ENCODE peak calls at places on chromosomes 16 and 17, in ten cellular contexts. One of them, this sample, is unnamed. For H3K4me1, the result is how much of the 10 kb centered on the place peaks cover.

GRCh38 chr16:1310832-1311200 is 1.4 kb downstream of the UBE2I start:
- DNase-seq in ovary: no peak
- DNase-seq in left ventricle myocardium inferior: no peak
- DNase-seq in thoracic aorta: no peak
- DNase-seq in breast epithelium: no peak
- DNase-seq in heart left ventricle: no peak
- DNase-seq in pancreas: no peak
- DNase-seq in hepatocyte: peak
- DNase-seq in CD8-positive, alpha-beta T cell: no peak
- DNase-seq in IMR-90: no peak
- DNase-seq in this sample: no peak

GRCh38 chr16:68374251-68374805 is 63.5 kb downstream of the PRMT7 start:
- DNase-seq in ovary: no peak
- DNase-seq in left ventricle myocardium inferior: no peak
- DNase-seq in thoracic aorta: no peak
- DNase-seq in breast epithelium: no peak
- DNase-seq in heart left ventricle: no peak
- DNase-seq in pancreas: no peak
- DNase-seq in hepatocyte: peak
- DNase-seq in CD8-positive, alpha-beta T cell: no peak
- DNase-seq in IMR-90: no peak
- DNase-seq in this sample: no peak

GRCh38 chr16:79628501-79628975 is 28.0 kb upstream of the MAF start:
- DNase-seq in ovary: no peak
- DNase-seq in left ventricle myocardium inferior: no peak
- DNase-seq in thoracic aorta: no peak
- DNase-seq in breast epithelium: no peak
- DNase-seq in heart left ventricle: no peak
- DNase-seq in pancreas: no peak
- DNase-seq in hepatocyte: no peak
- DNase-seq in CD8-positive, alpha-beta T cell: peak
- DNase-seq in IMR-90: peak
- DNase-seq in this sample: no peak

GRCh38 chr17:57481901-57482300 is 225.6 kb downstream of the MSI2 start:
- DNase-seq in ovary: no peak
- DNase-seq in left ventricle myocardium inferior: no peak
- DNase-seq in thoracic aorta: no peak
- DNase-seq in breast epithelium: no peak
- DNase-seq in heart left ventricle: no peak
- DNase-seq in pancreas: no peak
- DNase-seq in hepatocyte: peak
- DNase-seq in CD8-positive, alpha-beta T cell: no peak
- DNase-seq in IMR-90: peak
- DNase-seq in this sample: no peak

GRCh38 chr17:4086041-4086483 is 56.8 kb downstream of the ZZEF1 start:
- DNase-seq in ovary: no peak
- DNase-seq in left ventricle myocardium inferior: no peak
- DNase-seq in thoracic aorta: no peak
- DNase-seq in breast epithelium: no peak
- DNase-seq in heart left ventricle: no peak
- DNase-seq in pancreas: no peak
- DNase-seq in hepatocyte: no peak
- DNase-seq in CD8-positive, alpha-beta T cell: no peak
- DNase-seq in IMR-90: no peak
- DNase-seq in this sample: no peak

GRCh38 chr16:27776556-27776955 is 226.6 kb downstream of the KATNIP start:
- DNase-seq in ovary: no peak
- DNase-seq in left ventricle myocardium inferior: no peak
- DNase-seq in thoracic aorta: no peak
- DNase-seq in breast epithelium: no peak
- DNase-seq in heart left ventricle: no peak
- DNase-seq in pancreas: no peak
- DNase-seq in hepatocyte: no peak
- DNase-seq in CD8-positive, alpha-beta T cell: no peak
- DNase-seq in IMR-90: no peak
- DNase-seq in this sample: no peak

GRCh38 chr17:6061290-6061689 is 8.9 kb upstream of the WSCD1 start:
- DNase-seq in ovary: no peak
- DNase-seq in left ventricle myocardium inferior: no peak
- DNase-seq in thoracic aorta: peak
- DNase-seq in breast epithelium: no peak
- DNase-seq in heart left ventricle: no peak
- DNase-seq in pancreas: no peak
- DNase-seq in hepatocyte: peak
- DNase-seq in CD8-positive, alpha-beta T cell: no peak
- DNase-seq in IMR-90: peak
- DNase-seq in this sample: no peak

GRCh38 chr17:49646391-49647255 is 31.3 kb downstream of the SPOP start:
- DNase-seq in ovary: no peak
- DNase-seq in left ventricle myocardium inferior: no peak
- DNase-seq in thoracic aorta: no peak
- DNase-seq in breast epithelium: no peak
- DNase-seq in heart left ventricle: no peak
- DNase-seq in pancreas: no peak
- DNase-seq in hepatocyte: peak
- DNase-seq in CD8-positive, alpha-beta T cell: no peak
- DNase-seq in IMR-90: peak
- DNase-seq in this sample: peak

GRCh38 chr16:14249291-14250032 is 178.3 kb downstream of the MRTFB start:
- DNase-seq in ovary: peak
- DNase-seq in left ventricle myocardium inferior: no peak
- DNase-seq in thoracic aorta: no peak
- DNase-seq in breast epithelium: no peak
- DNase-seq in heart left ventricle: no peak
- DNase-seq in pancreas: peak
- DNase-seq in hepatocyte: peak
- DNase-seq in CD8-positive, alpha-beta T cell: peak
- DNase-seq in IMR-90: peak
- DNase-seq in this sample: no peak

GRCh38 chr17:78599419-78599818 is 22.2 kb upstream of the DNAH17 start:
- DNase-seq in ovary: no peak
- DNase-seq in left ventricle myocardium inferior: no peak
- DNase-seq in thoracic aorta: no peak
- DNase-seq in breast epithelium: no peak
- DNase-seq in heart left ventricle: no peak
- DNase-seq in pancreas: no peak
- DNase-seq in hepatocyte: no peak
- DNase-seq in CD8-positive, alpha-beta T cell: no peak
- DNase-seq in IMR-90: peak
- DNase-seq in this sample: no peak

GRCh38 chr17:1022278-1023024 is 25.5 kb downstream of the TIMM22 start:
- DNase-seq in ovary: no peak
- DNase-seq in left ventricle myocardium inferior: peak
- DNase-seq in thoracic aorta: no peak
- DNase-seq in breast epithelium: no peak
- DNase-seq in heart left ventricle: peak
- DNase-seq in pancreas: no peak
- DNase-seq in hepatocyte: no peak
- DNase-seq in CD8-positive, alpha-beta T cell: no peak
- DNase-seq in IMR-90: no peak
- DNase-seq in this sample: no peak

GRCh38 chr16:27222499-27223225 is 19.3 kb downstream of the KDM8 start:
- DNase-seq in ovary: peak
- DNase-seq in left ventricle myocardium inferior: peak
- DNase-seq in thoracic aorta: no peak
- DNase-seq in breast epithelium: no peak
- DNase-seq in heart left ventricle: peak
- DNase-seq in pancreas: peak
- DNase-seq in hepatocyte: no peak
- DNase-seq in CD8-positive, alpha-beta T cell: no peak
- DNase-seq in IMR-90: peak
- DNase-seq in this sample: no peak

GRCh38 chr17:73182616-73183310 is 10.1 kb upstream of the COG1 start:
- DNase-seq in ovary: no peak
- DNase-seq in left ventricle myocardium inferior: no peak
- DNase-seq in thoracic aorta: no peak
- DNase-seq in breast epithelium: no peak
- DNase-seq in heart left ventricle: no peak
- DNase-seq in pancreas: no peak
- DNase-seq in hepatocyte: no peak
- DNase-seq in CD8-positive, alpha-beta T cell: no peak
- DNase-seq in IMR-90: no peak
- DNase-seq in this sample: no peak

GRCh38 chr17:49775546-49776260 is 11.8 kb upstream of the FAM117A start:
- DNase-seq in ovary: no peak
- DNase-seq in left ventricle myocardium inferior: no peak
- DNase-seq in thoracic aorta: no peak
- DNase-seq in breast epithelium: no peak
- DNase-seq in heart left ventricle: no peak
- DNase-seq in pancreas: no peak
- DNase-seq in hepatocyte: no peak
- DNase-seq in CD8-positive, alpha-beta T cell: no peak
- DNase-seq in IMR-90: no peak
- DNase-seq in this sample: no peak

GRCh38 chr17:6755281-6755680 is 565 bp upstream of the XAF1 start:
- DNase-seq in ovary: peak
- DNase-seq in left ventricle myocardium inferior: peak
- DNase-seq in thoracic aorta: no peak
- DNase-seq in breast epithelium: no peak
- DNase-seq in heart left ventricle: peak
- DNase-seq in pancreas: no peak
- DNase-seq in hepatocyte: peak
- DNase-seq in CD8-positive, alpha-beta T cell: no peak
- DNase-seq in IMR-90: no peak
- DNase-seq in this sample: no peak

GRCh38 chr16:1745181-1745899 is 26.0 kb downstream of the NME3 start:
- DNase-seq in ovary: no peak
- DNase-seq in left ventricle myocardium inferior: no peak
- DNase-seq in thoracic aorta: no peak
- DNase-seq in breast epithelium: peak
- DNase-seq in heart left ventricle: no peak
- DNase-seq in pancreas: no peak
- DNase-seq in hepatocyte: no peak
- DNase-seq in CD8-positive, alpha-beta T cell: no peak
- DNase-seq in IMR-90: peak
- DNase-seq in this sample: no peak

GRCh38 chr17:29045734-29046133 is 2.8 kb downstream of the PIPOX start:
- DNase-seq in ovary: no peak
- DNase-seq in left ventricle myocardium inferior: no peak
- DNase-seq in thoracic aorta: no peak
- DNase-seq in breast epithelium: no peak
- DNase-seq in heart left ventricle: no peak
- DNase-seq in pancreas: no peak
- DNase-seq in hepatocyte: peak
- DNase-seq in CD8-positive, alpha-beta T cell: no peak
- DNase-seq in IMR-90: no peak
- DNase-seq in this sample: no peak
- H3K4me1 ChIP-seq in ovary: under half
- H3K4me1 ChIP-seq in left ventricle myocardium inferior: under half
- H3K4me1 ChIP-seq in thoracic aorta: under half
- H3K4me1 ChIP-seq in breast epithelium: under half
- H3K4me1 ChIP-seq in heart left ventricle: under half
- H3K4me1 ChIP-seq in pancreas: under half
- H3K4me1 ChIP-seq in hepatocyte: under half
- H3K4me1 ChIP-seq in CD8-positive, alpha-beta T cell: under half
- H3K4me1 ChIP-seq in IMR-90: under half
- H3K4me1 ChIP-seq in this sample: under half

GRCh38 chr17:79806863-79807720 is 10.2 kb upstream of the CBX8 start:
- DNase-seq in ovary: no peak
- DNase-seq in left ventricle myocardium inferior: no peak
- DNase-seq in thoracic aorta: no peak
- DNase-seq in breast epithelium: no peak
- DNase-seq in heart left ventricle: no peak
- DNase-seq in pancreas: no peak
- DNase-seq in hepatocyte: no peak
- DNase-seq in CD8-positive, alpha-beta T cell: no peak
- DNase-seq in IMR-90: no peak
- DNase-seq in this sample: no peak
- TF ChIP-seq CTCF in ovary: no peak
- TF ChIP-seq CTCF in left ventricle myocardium inferior: no peak
- TF ChIP-seq CTCF in thoracic aorta: no peak
- TF ChIP-seq CTCF in breast epithelium: no peak
- TF ChIP-seq CTCF in heart left ventricle: no peak
- TF ChIP-seq CTCF in pancreas: no peak
- TF ChIP-seq CTCF in hepatocyte: no peak
- TF ChIP-seq CTCF in CD8-positive, alpha-beta T cell: no peak
- TF ChIP-seq CTCF in IMR-90: no peak
- TF ChIP-seq CTCF in this sample: no peak

GRCh38 chr17:38982858-38983746 is 15.9 kb upstream of the FBXO47 start:
- DNase-seq in ovary: peak
- DNase-seq in left ventricle myocardium inferior: no peak
- DNase-seq in thoracic aorta: no peak
- DNase-seq in breast epithelium: no peak
- DNase-seq in heart left ventricle: peak
- DNase-seq in pancreas: peak
- DNase-seq in hepatocyte: peak
- DNase-seq in CD8-positive, alpha-beta T cell: peak
- DNase-seq in IMR-90: peak
- DNase-seq in this sample: no peak

GRCh38 chr17:38978180-38978579 is 11.0 kb upstream of the FBXO47 start:
- DNase-seq in ovary: no peak
- DNase-seq in left ventricle myocardium inferior: no peak
- DNase-seq in thoracic aorta: no peak
- DNase-seq in breast epithelium: no peak
- DNase-seq in heart left ventricle: no peak
- DNase-seq in pancreas: no peak
- DNase-seq in hepatocyte: no peak
- DNase-seq in CD8-positive, alpha-beta T cell: no peak
- DNase-seq in IMR-90: no peak
- DNase-seq in this sample: no peak

GRCh38 chr17:38980455-38981217 is 13.4 kb upstream of the FBXO47 start:
- DNase-seq in ovary: no peak
- DNase-seq in left ventricle myocardium inferior: no peak
- DNase-seq in thoracic aorta: no peak
- DNase-seq in breast epithelium: no peak
- DNase-seq in heart left ventricle: no peak
- DNase-seq in pancreas: no peak
- DNase-seq in hepatocyte: peak
- DNase-seq in CD8-positive, alpha-beta T cell: no peak
- DNase-seq in IMR-90: peak
- DNase-seq in this sample: no peak

GRCh38 chr17:38981640-38982039 is 14.4 kb upstream of the FBXO47 start:
- DNase-seq in ovary: no peak
- DNase-seq in left ventricle myocardium inferior: no peak
- DNase-seq in thoracic aorta: no peak
- DNase-seq in breast epithelium: no peak
- DNase-seq in heart left ventricle: no peak
- DNase-seq in pancreas: no peak
- DNase-seq in hepatocyte: no peak
- DNase-seq in CD8-positive, alpha-beta T cell: no peak
- DNase-seq in IMR-90: peak
- DNase-seq in this sample: no peak
- H3K27ac ChIP-seq in ovary: no peak
- H3K27ac ChIP-seq in left ventricle myocardium inferior: peak
- H3K27ac ChIP-seq in thoracic aorta: peak
- H3K27ac ChIP-seq in breast epithelium: no peak
- H3K27ac ChIP-seq in heart left ventricle: peak
- H3K27ac ChIP-seq in pancreas: no peak
- H3K27ac ChIP-seq in hepatocyte: no peak
- H3K27ac ChIP-seq in CD8-positive, alpha-beta T cell: no peak
- H3K27ac ChIP-seq in IMR-90: peak
- H3K27ac ChIP-seq in this sample: no peak

DNA sequence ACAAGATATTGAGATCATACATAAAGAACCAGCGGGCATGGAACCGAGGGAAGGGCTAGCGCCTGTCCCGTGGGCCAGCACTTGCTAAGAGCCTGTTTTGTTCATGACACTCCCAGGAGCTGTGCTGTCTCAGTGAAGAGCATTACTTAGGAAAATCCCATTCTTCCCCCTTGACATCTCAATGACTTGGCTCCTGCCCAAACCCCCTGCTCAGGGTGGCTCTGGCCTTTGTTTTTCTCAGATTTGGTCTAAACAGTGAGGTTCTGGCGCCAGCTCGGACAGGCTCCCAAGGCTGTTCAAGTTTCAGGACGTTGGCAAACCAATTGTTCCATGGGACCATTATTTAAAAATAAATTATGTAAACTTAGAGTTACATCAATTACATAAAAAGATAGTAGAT is 79.1 kb upstream of the SEC14L1 start:
- DNase-seq in ovary: no peak
- DNase-seq in left ventricle myocardium inferior: no peak
- DNase-seq in thoracic aorta: no peak
- DNase-seq in breast epithelium: no peak
- DNase-seq in heart left ventricle: no peak
- DNase-seq in pancreas: no peak
- DNase-seq in hepatocyte: no peak
- DNase-seq in CD8-positive, alpha-beta T cell: no peak
- DNase-seq in IMR-90: no peak
- DNase-seq in this sample: no peak
- H3K4me1 ChIP-seq in ovary: under half
- H3K4me1 ChIP-seq in left ventricle myocardium inferior: under half
- H3K4me1 ChIP-seq in thoracic aorta: under half
- H3K4me1 ChIP-seq in breast epithelium: under half
- H3K4me1 ChIP-seq in heart left ventricle: under half
- H3K4me1 ChIP-seq in pancreas: under half
- H3K4me1 ChIP-seq in hepatocyte: under half
- H3K4me1 ChIP-seq in CD8-positive, alpha-beta T cell: under half
- H3K4me1 ChIP-seq in IMR-90: under half
- H3K4me1 ChIP-seq in this sample: under half

This sample was measured in lung.